ENCODE peak calls at places on chromosome 10, in ten cellular contexts. One of them, this sample, is unnamed.

GRCh38 chr10:106175760-106176377 is 988.6 kb downstream of the SORCS1 start:
- DNase-seq in NCI-H1092 treated with DMSO at 0.1 percent for 48 hours: no peak
- DNase-seq in NCI-H2107: no peak
- DNase-seq in activated naive CD4-positive, alpha-beta T cell treated with Interleukin-2 at 50 U/mL for 16 hours: no peak
- DNase-seq in left cardiac atrium: no peak
- DNase-seq in T-helper 2 cell: no peak
- DNase-seq in SHP77: no peak
- DNase-seq in CD8-positive, alpha-beta memory T cell: no peak
- DNase-seq in sigmoid colon: no peak
- DNase-seq in activated gamma-delta T cell treated with Interleukin-2 at 50 U/mL for 16 hours: no peak
- DNase-seq in this sample: no peak

GRCh38 chr10:121865554-121865953 is 62.3 kb downstream of the ATE1 start:
- DNase-seq in CD8-positive, alpha-beta memory T cell: no peak
- DNase-seq in NCI-H2107: no peak
- DNase-seq in activated naive CD4-positive, alpha-beta T cell treated with Interleukin-2 at 50 U/mL for 16 hours: no peak
- DNase-seq in SHP77: no peak
- DNase-seq in activated gamma-delta T cell treated with Interleukin-2 at 50 U/mL for 16 hours: no peak
- DNase-seq in NCI-H1092 treated with DMSO at 0.1 percent for 48 hours: no peak
- DNase-seq in sigmoid colon: no peak
- DNase-seq in T-helper 2 cell: no peak
- DNase-seq in left cardiac atrium: no peak
- DNase-seq in this sample: no peak

GRCh38 chr10:77801474-77802238 is 124.9 kb downstream of the DLG5 start:
- DNase-seq in sigmoid colon: no peak
- DNase-seq in CD8-positive, alpha-beta memory T cell: peak; percentile 35
- DNase-seq in SHP77: no peak
- DNase-seq in activated gamma-delta T cell treated with Interleukin-2 at 50 U/mL for 16 hours: peak; percentile 42
- DNase-seq in NCI-H1092 treated with DMSO at 0.1 percent for 48 hours: no peak
- DNase-seq in activated naive CD4-positive, alpha-beta T cell treated with Interleukin-2 at 50 U/mL for 16 hours: peak; percentile 68
- DNase-seq in NCI-H2107: no peak
- DNase-seq in left cardiac atrium: no peak
- DNase-seq in T-helper 2 cell: no peak
- DNase-seq in this sample: no peak

GRCh38 chr10:5305374-5305773 is 59.4 kb upstream of the UCN3 start:
- DNase-seq in T-helper 2 cell: no peak
- DNase-seq in activated naive CD4-positive, alpha-beta T cell treated with Interleukin-2 at 50 U/mL for 16 hours: no peak
- DNase-seq in sigmoid colon: no peak
- DNase-seq in SHP77: no peak
- DNase-seq in left cardiac atrium: no peak
- DNase-seq in activated gamma-delta T cell treated with Interleukin-2 at 50 U/mL for 16 hours: no peak
- DNase-seq in NCI-H1092 treated with DMSO at 0.1 percent for 48 hours: no peak
- DNase-seq in CD8-positive, alpha-beta memory T cell: no peak
- DNase-seq in NCI-H2107: no peak
- DNase-seq in this sample: no peak

GRCh38 chr10:116669080-116669479 is 48.3 kb downstream of the PNLIPRP2 start:
- DNase-seq in activated naive CD4-positive, alpha-beta T cell treated with Interleukin-2 at 50 U/mL for 16 hours: no peak
- DNase-seq in T-helper 2 cell: no peak
- DNase-seq in sigmoid colon: no peak
- DNase-seq in NCI-H1092 treated with DMSO at 0.1 percent for 48 hours: no peak
- DNase-seq in CD8-positive, alpha-beta memory T cell: no peak
- DNase-seq in SHP77: no peak
- DNase-seq in left cardiac atrium: no peak
- DNase-seq in NCI-H2107: no peak
- DNase-seq in activated gamma-delta T cell treated with Interleukin-2 at 50 U/mL for 16 hours: no peak
- DNase-seq in this sample: no peak

GRCh38 chr10:117662790-117663540 is 120.4 kb downstream of the EMX2 start:
- DNase-seq in T-helper 2 cell: no peak
- DNase-seq in SHP77: no peak
- DNase-seq in sigmoid colon: no peak
- DNase-seq in NCI-H1092 treated with DMSO at 0.1 percent for 48 hours: no peak
- DNase-seq in CD8-positive, alpha-beta memory T cell: no peak
- DNase-seq in activated gamma-delta T cell treated with Interleukin-2 at 50 U/mL for 16 hours: no peak
- DNase-seq in left cardiac atrium: no peak
- DNase-seq in NCI-H2107: no peak
- DNase-seq in activated naive CD4-positive, alpha-beta T cell treated with Interleukin-2 at 50 U/mL for 16 hours: no peak
- DNase-seq in this sample: no peak

GRCh38 chr10:122636953-122637352 is 62.7 kb downstream of the C10orf120 start:
- DNase-seq in SHP77: no peak
- DNase-seq in sigmoid colon: peak; percentile 26
- DNase-seq in left cardiac atrium: no peak
- DNase-seq in CD8-positive, alpha-beta memory T cell: no peak
- DNase-seq in T-helper 2 cell: no peak
- DNase-seq in activated naive CD4-positive, alpha-beta T cell treated with Interleukin-2 at 50 U/mL for 16 hours: no peak
- DNase-seq in NCI-H1092 treated with DMSO at 0.1 percent for 48 hours: no peak
- DNase-seq in NCI-H2107: no peak
- DNase-seq in activated gamma-delta T cell treated with Interleukin-2 at 50 U/mL for 16 hours: no peak
- DNase-seq in this sample: no peak

GRCh38 chr10:91194497-91195179 is 25.8 kb upstream of the PCGF5 start:
- DNase-seq in CD8-positive, alpha-beta memory T cell: no peak
- DNase-seq in T-helper 2 cell: no peak
- DNase-seq in left cardiac atrium: no peak
- DNase-seq in NCI-H1092 treated with DMSO at 0.1 percent for 48 hours: no peak
- DNase-seq in activated gamma-delta T cell treated with Interleukin-2 at 50 U/mL for 16 hours: no peak
- DNase-seq in NCI-H2107: no peak
- DNase-seq in activated naive CD4-positive, alpha-beta T cell treated with Interleukin-2 at 50 U/mL for 16 hours: peak; percentile 24
- DNase-seq in SHP77: no peak
- DNase-seq in sigmoid colon: no peak
- DNase-seq in this sample: no peak

GRCh38 chr10:60937784-60938654 is 6.0 kb downstream of the RHOBTB1 start:
- DNase-seq in activated naive CD4-positive, alpha-beta T cell treated with Interleukin-2 at 50 U/mL for 16 hours: no peak
- DNase-seq in NCI-H1092 treated with DMSO at 0.1 percent for 48 hours: no peak
- DNase-seq in activated gamma-delta T cell treated with Interleukin-2 at 50 U/mL for 16 hours: no peak
- DNase-seq in NCI-H2107: no peak
- DNase-seq in left cardiac atrium: no peak
- DNase-seq in CD8-positive, alpha-beta memory T cell: no peak
- DNase-seq in sigmoid colon: no peak
- DNase-seq in SHP77: no peak
- DNase-seq in T-helper 2 cell: no peak
- DNase-seq in this sample: no peak

GRCh38 chr10:104931723-104932122 is 290.6 kb downstream of the SORCS3 start:
- DNase-seq in sigmoid colon: no peak
- DNase-seq in SHP77: no peak
- DNase-seq in CD8-positive, alpha-beta memory T cell: no peak
- DNase-seq in left cardiac atrium: no peak
- DNase-seq in NCI-H1092 treated with DMSO at 0.1 percent for 48 hours: no peak
- DNase-seq in activated gamma-delta T cell treated with Interleukin-2 at 50 U/mL for 16 hours: no peak
- DNase-seq in T-helper 2 cell: no peak
- DNase-seq in activated naive CD4-positive, alpha-beta T cell treated with Interleukin-2 at 50 U/mL for 16 hours: no peak
- DNase-seq in NCI-H2107: no peak
- DNase-seq in this sample: no peak

GRCh38 chr10:88913157-88913556 is 33.1 kb downstream of the STAMBPL1 start:
- DNase-seq in activated gamma-delta T cell treated with Interleukin-2 at 50 U/mL for 16 hours: no peak
- DNase-seq in NCI-H2107: no peak
- DNase-seq in T-helper 2 cell: no peak
- DNase-seq in sigmoid colon: peak; percentile 67
- DNase-seq in NCI-H1092 treated with DMSO at 0.1 percent for 48 hours: no peak
- DNase-seq in left cardiac atrium: no peak
- DNase-seq in CD8-positive, alpha-beta memory T cell: no peak
- DNase-seq in SHP77: peak; percentile 38
- DNase-seq in activated naive CD4-positive, alpha-beta T cell treated with Interleukin-2 at 50 U/mL for 16 hours: no peak
- DNase-seq in this sample: no peak

GRCh38 chr10:110694820-110695219 is 50.7 kb downstream of the RBM20 start:
- DNase-seq in NCI-H2107: no peak
- DNase-seq in activated naive CD4-positive, alpha-beta T cell treated with Interleukin-2 at 50 U/mL for 16 hours: no peak
- DNase-seq in activated gamma-delta T cell treated with Interleukin-2 at 50 U/mL for 16 hours: no peak
- DNase-seq in sigmoid colon: no peak
- DNase-seq in left cardiac atrium: no peak
- DNase-seq in T-helper 2 cell: no peak
- DNase-seq in CD8-positive, alpha-beta memory T cell: no peak
- DNase-seq in NCI-H1092 treated with DMSO at 0.1 percent for 48 hours: no peak
- DNase-seq in SHP77: no peak
- DNase-seq in this sample: no peak

GRCh38 chr10:130127612-130128607 is 8.3 kb upstream of the GLRX3 start:
- DNase-seq in sigmoid colon: no peak
- DNase-seq in NCI-H2107: no peak
- DNase-seq in left cardiac atrium: peak; percentile 51
- DNase-seq in CD8-positive, alpha-beta memory T cell: peak; percentile 41
- DNase-seq in SHP77: peak; percentile 64
- DNase-seq in NCI-H1092 treated with DMSO at 0.1 percent for 48 hours: peak; percentile 58
- DNase-seq in T-helper 2 cell: peak; percentile 36
- DNase-seq in activated gamma-delta T cell treated with Interleukin-2 at 50 U/mL for 16 hours: peak; percentile 51
- DNase-seq in activated naive CD4-positive, alpha-beta T cell treated with Interleukin-2 at 50 U/mL for 16 hours: peak; percentile 61
- DNase-seq in this sample: peak; percentile 38

GRCh38 chr10:52322941-52323340 is 8.9 kb downstream of the DKK1 start:
- DNase-seq in T-helper 2 cell: no peak
- DNase-seq in activated gamma-delta T cell treated with Interleukin-2 at 50 U/mL for 16 hours: no peak
- DNase-seq in left cardiac atrium: no peak
- DNase-seq in SHP77: no peak
- DNase-seq in NCI-H2107: no peak
- DNase-seq in NCI-H1092 treated with DMSO at 0.1 percent for 48 hours: no peak
- DNase-seq in CD8-positive, alpha-beta memory T cell: no peak
- DNase-seq in sigmoid colon: no peak
- DNase-seq in activated naive CD4-positive, alpha-beta T cell treated with Interleukin-2 at 50 U/mL for 16 hours: no peak
- DNase-seq in this sample: no peak

GRCh38 chr10:36462194-36462593 is 663.2 kb upstream of the ANKRD30A start:
- DNase-seq in activated naive CD4-positive, alpha-beta T cell treated with Interleukin-2 at 50 U/mL for 16 hours: no peak
- DNase-seq in activated gamma-delta T cell treated with Interleukin-2 at 50 U/mL for 16 hours: no peak
- DNase-seq in SHP77: no peak
- DNase-seq in left cardiac atrium: no peak
- DNase-seq in T-helper 2 cell: no peak
- DNase-seq in NCI-H2107: no peak
- DNase-seq in NCI-H1092 treated with DMSO at 0.1 percent for 48 hours: no peak
- DNase-seq in CD8-positive, alpha-beta memory T cell: no peak
- DNase-seq in sigmoid colon: no peak
- DNase-seq in this sample: no peak

GRCh38 chr10:98516352-98516751 is 69.6 kb upstream of the HPS1 start:
- DNase-seq in SHP77: no peak
- DNase-seq in activated gamma-delta T cell treated with Interleukin-2 at 50 U/mL for 16 hours: no peak
- DNase-seq in NCI-H2107: no peak
- DNase-seq in T-helper 2 cell: no peak
- DNase-seq in left cardiac atrium: no peak
- DNase-seq in CD8-positive, alpha-beta memory T cell: no peak
- DNase-seq in sigmoid colon: no peak
- DNase-seq in NCI-H1092 treated with DMSO at 0.1 percent for 48 hours: no peak
- DNase-seq in activated naive CD4-positive, alpha-beta T cell treated with Interleukin-2 at 50 U/mL for 16 hours: no peak
- DNase-seq in this sample: no peak

GRCh38 chr10:119542990-119543813 is 683 bp upstream of the RGS10 start:
- DNase-seq in NCI-H2107: no peak
- DNase-seq in T-helper 2 cell: peak; percentile 39
- DNase-seq in left cardiac atrium: peak; percentile 61
- DNase-seq in NCI-H1092 treated with DMSO at 0.1 percent for 48 hours: no peak
- DNase-seq in activated gamma-delta T cell treated with Interleukin-2 at 50 U/mL for 16 hours: peak; percentile 66
- DNase-seq in sigmoid colon: peak; percentile 82
- DNase-seq in CD8-positive, alpha-beta memory T cell: peak; percentile 38
- DNase-seq in SHP77: no peak
- DNase-seq in activated naive CD4-positive, alpha-beta T cell treated with Interleukin-2 at 50 U/mL for 16 hours: peak; percentile 70
- DNase-seq in this sample: peak; percentile 12

GRCh38 chr10:70843333-70843732 is 27.6 kb downstream of the SGPL1 start:
- DNase-seq in SHP77: no peak
- DNase-seq in T-helper 2 cell: no peak
- DNase-seq in sigmoid colon: no peak
- DNase-seq in left cardiac atrium: no peak
- DNase-seq in activated gamma-delta T cell treated with Interleukin-2 at 50 U/mL for 16 hours: no peak
- DNase-seq in NCI-H2107: no peak
- DNase-seq in CD8-positive, alpha-beta memory T cell: no peak
- DNase-seq in NCI-H1092 treated with DMSO at 0.1 percent for 48 hours: no peak
- DNase-seq in activated naive CD4-positive, alpha-beta T cell treated with Interleukin-2 at 50 U/mL for 16 hours: no peak
- DNase-seq in this sample: no peak

GRCh38 chr10:132434405-132435005 is 37.5 kb downstream of the PWWP2B start:
- DNase-seq in T-helper 2 cell: peak; percentile 35
- DNase-seq in NCI-H2107: no peak
- DNase-seq in NCI-H1092 treated with DMSO at 0.1 percent for 48 hours: no peak
- DNase-seq in activated naive CD4-positive, alpha-beta T cell treated with Interleukin-2 at 50 U/mL for 16 hours: peak; percentile 69
- DNase-seq in sigmoid colon: no peak
- DNase-seq in left cardiac atrium: peak; percentile 74
- DNase-seq in activated gamma-delta T cell treated with Interleukin-2 at 50 U/mL for 16 hours: peak; percentile 54
- DNase-seq in CD8-positive, alpha-beta memory T cell: peak; percentile 21
- DNase-seq in SHP77: peak; percentile 61
- DNase-seq in this sample: no peak

GRCh38 chr10:3668276-3668960 is 116.6 kb downstream of the KLF6 start:
- DNase-seq in CD8-positive, alpha-beta memory T cell: peak; percentile 55
- DNase-seq in activated naive CD4-positive, alpha-beta T cell treated with Interleukin-2 at 50 U/mL for 16 hours: peak; percentile 67
- DNase-seq in NCI-H2107: no peak
- DNase-seq in T-helper 2 cell: peak; percentile 29
- DNase-seq in activated gamma-delta T cell treated with Interleukin-2 at 50 U/mL for 16 hours: peak; percentile 72
- DNase-seq in NCI-H1092 treated with DMSO at 0.1 percent for 48 hours: no peak
- DNase-seq in left cardiac atrium: peak; percentile 48
- DNase-seq in sigmoid colon: no peak
- DNase-seq in SHP77: no peak
- DNase-seq in this sample: no peak

GRCh38 chr10:55786461-55786860 is 574.6 kb downstream of the ZWINT start:
- DNase-seq in T-helper 2 cell: no peak
- DNase-seq in left cardiac atrium: no peak
- DNase-seq in NCI-H1092 treated with DMSO at 0.1 percent for 48 hours: no peak
- DNase-seq in activated gamma-delta T cell treated with Interleukin-2 at 50 U/mL for 16 hours: no peak
- DNase-seq in sigmoid colon: no peak
- DNase-seq in SHP77: no peak
- DNase-seq in CD8-positive, alpha-beta memory T cell: no peak
- DNase-seq in NCI-H2107: no peak
- DNase-seq in activated naive CD4-positive, alpha-beta T cell treated with Interleukin-2 at 50 U/mL for 16 hours: no peak
- DNase-seq in this sample: no peak

GRCh38 chr10:30330512-30331168 is 18.4 kb downstream of the MTPAP start:
- DNase-seq in NCI-H1092 treated with DMSO at 0.1 percent for 48 hours: no peak
- DNase-seq in T-helper 2 cell: no peak
- DNase-seq in CD8-positive, alpha-beta memory T cell: no peak
- DNase-seq in activated gamma-delta T cell treated with Interleukin-2 at 50 U/mL for 16 hours: no peak
- DNase-seq in SHP77: no peak
- DNase-seq in left cardiac atrium: no peak
- DNase-seq in activated naive CD4-positive, alpha-beta T cell treated with Interleukin-2 at 50 U/mL for 16 hours: no peak
- DNase-seq in sigmoid colon: no peak
- DNase-seq in NCI-H2107: no peak
- DNase-seq in this sample: no peak